ENCODE peak calls at places on chromosomes 5 and 9, in seven cellular contexts. C, N, Z, B, Q, W and V are unnamed samples.

GRCh38 chr5:168681556-168682183 is 102.5 kb upstream of the PANK3 start:
- DNase-seq in C (no peak), N (no peak), Z (peak), B (no peak), Q (no peak), W (no peak), V (no peak)

GRCh38 chr9:135507104-135508035 is 6.9 kb downstream of the MRPS2 start:
- DNase-seq in C (peak), N (no peak), Z (no peak), B (no peak), Q (no peak), W (peak), V (no peak)

GRCh38 chr9:75083188-75083976 is 4.6 kb downstream of the NMRK1 start:
- DNase-seq in C (peak), N (no peak), Z (peak), B (no peak), Q (peak), W (no peak), V (no peak)

GRCh38 chr9:109652971-109653370 is 127.0 kb upstream of the PALM2AKAP2 start:
- DNase-seq in C (no peak), N (no peak), Z (peak), B (no peak), Q (no peak), W (peak), V (no peak)

GRCh38 chr5:93226202-93226735 is 354.8 kb downstream of the NR2F1-AS1 start:
- DNase-seq in C (no peak), N (no peak), Z (no peak), B (no peak), Q (no peak), W (no peak), V (no peak)

GRCh38 chr5:168947212-168947868 is 353.6 kb downstream of the SLIT3 start:
- DNase-seq in C (peak), N (no peak), Z (peak), B (no peak), Q (peak), W (peak), V (peak)

GRCh38 chr5:146993876-146994530 is 115.4 kb upstream of the PPP2R2B start:
- DNase-seq in C (no peak), N (no peak), Z (no peak), B (no peak), Q (no peak), W (no peak), V (no peak)

GRCh38 chr9:88748566-88749238 is 213.7 kb downstream of the NXNL2 start:
- DNase-seq in C (no peak), N (no peak), Z (no peak), B (no peak), Q (no peak), W (no peak), V (no peak)

GRCh38 chr5:73447234-73448071 is 1.1 kb downstream of the FOXD1 start:
- DNase-seq in C (peak), N (no peak), Z (no peak), B (no peak), Q (peak), W (peak), V (no peak)

GRCh38 chr5:65961644-65962043 is 35.3 kb downstream of the ERBIN start:
- DNase-seq in C (peak), N (peak), Z (no peak), B (no peak), Q (no peak), W (no peak), V (no peak)

GRCh38 chr5:143738415-143739401 is 73.3 kb upstream of the HMHB1 start:
- DNase-seq in C (no peak), N (peak), Z (no peak), B (no peak), Q (no peak), W (no peak), V (no peak)

GRCh38 chr9:94950040-94950732 is 223.7 kb downstream of the AOPEP start:
- DNase-seq in C (no peak), N (no peak), Z (no peak), B (no peak), Q (no peak), W (no peak), V (no peak)

GRCh38 chr9:21779397-21779796 is 23.0 kb upstream of the MTAP start:
- DNase-seq in C (no peak), N (no peak), Z (no peak), B (no peak), Q (no peak), W (no peak), V (no peak)

GRCh38 chr9:132609184-132609583 is 26.8 kb downstream of the BARHL1 start:
- DNase-seq in C (no peak), N (no peak), Z (no peak), B (no peak), Q (no peak), W (no peak), V (no peak)

GRCh38 chr5:36494756-36495637 is 111.4 kb upstream of the SLC1A3 start:
- DNase-seq in C (no peak), N (no peak), Z (no peak), B (no peak), Q (no peak), W (no peak), V (no peak)

GRCh38 chr5:113434889-113435288 is at the start of gene TSSK1B:
- DNase-seq in C (no peak), N (no peak), Z (no peak), B (no peak), Q (no peak), W (no peak), V (no peak)

DNA sequence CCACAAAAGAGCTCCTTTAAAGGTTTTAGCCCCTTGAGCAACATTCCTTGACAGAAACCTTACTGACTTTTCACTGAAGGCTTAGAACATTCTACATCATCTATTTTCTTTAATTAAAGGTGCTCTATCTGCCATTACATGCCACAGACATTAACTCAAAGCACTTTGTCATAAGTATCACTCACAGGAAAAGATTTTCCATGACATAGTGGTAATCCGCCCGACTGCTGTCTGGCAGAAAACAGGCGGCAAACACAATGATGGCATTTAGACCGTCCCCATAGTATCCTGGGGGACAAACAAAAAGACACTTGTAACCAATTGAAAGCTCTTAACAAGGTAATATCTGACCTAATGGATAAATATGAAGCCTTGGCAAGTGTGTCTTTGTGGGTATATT is 126.2 kb upstream of the PCA3 start:
- DNase-seq in C (no peak), N (no peak), Z (no peak), B (no peak), Q (no peak), W (no peak), V (no peak)
- TF ChIP-seq SIN3A in C (no peak), N (no peak), Z (no peak), B (no peak), Q (no peak), W (no peak), V (no peak)

GRCh38 chr9:71636143-71636839 is 132.0 kb downstream of the CEMIP2 start:
- DNase-seq in C (no peak), N (no peak), Z (peak), B (no peak), Q (no peak), W (no peak), V (no peak)

GRCh38 chr9:71637926-71638325 is 130.4 kb downstream of the CEMIP2 start:
- DNase-seq in C (no peak), N (no peak), Z (no peak), B (no peak), Q (no peak), W (no peak), V (no peak)

GRCh38 chr9:71642043-71642442 is 126.3 kb downstream of the CEMIP2 start:
- DNase-seq in C (no peak), N (no peak), Z (no peak), B (no peak), Q (no peak), W (no peak), V (no peak)

GRCh38 chr9:71637433-71637832 is 130.9 kb downstream of the CEMIP2 start:
- DNase-seq in C (no peak), N (no peak), Z (no peak), B (no peak), Q (no peak), W (no peak), V (no peak)

GRCh38 chr9:71638627-71639026 is 129.7 kb downstream of the CEMIP2 start:
- DNase-seq in C (peak), N (no peak), Z (no peak), B (no peak), Q (no peak), W (no peak), V (no peak)
- TF ChIP-seq SIN3A in C (no peak), N (no peak), Z (no peak), B (no peak), Q (no peak), W (no peak), V (no peak)

DNA sequence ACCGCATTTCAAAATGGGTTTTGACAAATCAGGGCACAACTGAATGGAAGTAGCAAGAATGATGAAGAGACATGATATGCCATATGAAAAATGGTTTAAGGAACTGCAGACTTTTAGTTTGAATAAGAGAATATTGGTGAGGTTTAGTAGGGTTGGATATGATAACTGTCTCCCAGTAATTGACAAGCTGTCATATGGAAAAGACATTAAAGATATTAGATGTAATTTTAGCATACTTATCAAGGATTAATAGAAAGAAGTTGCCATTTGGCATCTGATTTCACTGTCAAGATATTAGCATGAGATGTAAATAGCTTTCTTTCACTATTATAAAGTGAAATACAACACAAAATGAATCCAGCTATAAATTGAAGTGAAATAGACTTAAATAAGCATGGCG is 169.0 kb upstream of the MPDZ start:
- DNase-seq in C (no peak), N (no peak), Z (no peak), B (no peak), Q (no peak), W (no peak), V (no peak)
- TF ChIP-seq SIN3A in C (no peak), N (no peak), Z (no peak), B (no peak), Q (no peak), W (no peak), V (no peak)

GRCh38 chr9:126388964-126389363 is 62.3 kb downstream of the MVB12B start:
- DNase-seq in C (no peak), N (no peak), Z (no peak), B (no peak), Q (no peak), W (no peak), V (no peak)

GRCh38 chr9:126386814-126387213 is 60.2 kb downstream of the MVB12B start:
- DNase-seq in C (no peak), N (no peak), Z (no peak), B (no peak), Q (no peak), W (no peak), V (no peak)

GRCh38 chr9:126383395-126384104 is 56.9 kb downstream of the MVB12B start:
- DNase-seq in C (no peak), N (no peak), Z (no peak), B (no peak), Q (peak), W (no peak), V (no peak)

GRCh38 chr9:126386088-126386487 is 59.5 kb downstream of the MVB12B start:
- DNase-seq in C (no peak), N (no peak), Z (peak), B (no peak), Q (no peak), W (no peak), V (no peak)

DNA sequence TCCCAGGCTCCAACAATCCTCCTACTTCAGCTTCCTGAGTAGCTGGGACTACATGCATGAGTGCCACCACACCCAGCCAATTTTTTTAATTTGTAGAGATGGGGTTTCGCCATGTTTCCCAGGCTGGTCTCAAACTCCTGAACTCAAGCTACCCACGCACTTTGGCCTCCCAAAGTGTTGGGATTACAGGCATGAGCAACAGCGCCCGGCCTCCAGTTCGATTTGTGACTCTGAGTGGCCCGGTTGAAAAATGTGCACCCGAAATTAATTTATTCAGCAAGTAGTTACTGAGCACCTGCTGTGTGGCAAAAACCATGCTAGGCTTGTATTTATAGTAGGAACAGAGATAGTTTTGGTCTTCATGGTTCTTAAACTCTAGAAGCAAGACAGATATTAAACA is 58.3 kb downstream of the MVB12B start:
- DNase-seq in C (no peak), N (no peak), Z (no peak), B (no peak), Q (peak), W (no peak), V (no peak)
- TF ChIP-seq SIN3A in C (no peak), N (no peak), Z (no peak), B (no peak), Q (no peak), W (no peak), V (no peak)

DNA sequence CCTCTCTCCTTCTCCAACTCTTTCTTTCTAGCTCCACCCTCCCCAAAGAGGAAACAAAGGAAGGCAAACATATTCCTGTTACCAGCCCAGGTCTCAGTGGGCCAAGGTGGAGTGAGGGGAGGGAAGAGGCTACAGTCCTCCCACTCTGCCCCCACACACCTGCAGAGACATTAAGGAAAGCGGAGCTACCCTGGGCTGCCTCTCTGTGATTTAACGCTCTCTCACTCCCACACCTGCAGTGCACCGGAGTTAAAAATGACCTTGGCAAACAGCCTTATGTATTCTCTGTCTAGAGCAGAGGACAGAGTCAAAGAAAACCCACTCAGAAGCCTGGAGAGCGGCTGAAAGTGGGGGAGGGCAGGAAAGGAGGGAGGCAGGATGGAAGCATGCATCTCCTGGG is 32.7 kb downstream of the KCNIP1 start:
- DNase-seq in C (no peak), N (no peak), Z (no peak), B (no peak), Q (no peak), W (no peak), V (no peak)
- TF ChIP-seq SIN3A in C (no peak), N (no peak), Z (no peak), B (no peak), Q (no peak), W (no peak), V (no peak)

GRCh38 chr5:171975877-171976667 is 30.4 kb downstream of the FBXW11 start:
- DNase-seq in C (no peak), N (no peak), Z (no peak), B (no peak), Q (no peak), W (no peak), V (no peak)

GRCh38 chr5:171978016-171978415 is 28.4 kb downstream of the FBXW11 start:
- DNase-seq in C (no peak), N (peak), Z (no peak), B (no peak), Q (no peak), W (no peak), V (no peak)

GRCh38 chr5:171979606-171980005 is 26.8 kb downstream of the FBXW11 start:
- DNase-seq in C (no peak), N (no peak), Z (no peak), B (no peak), Q (no peak), W (no peak), V (no peak)

GRCh38 chr5:171980729-171981128 is 25.7 kb downstream of the FBXW11 start:
- DNase-seq in C (no peak), N (no peak), Z (no peak), B (no peak), Q (no peak), W (no peak), V (no peak)

DNA sequence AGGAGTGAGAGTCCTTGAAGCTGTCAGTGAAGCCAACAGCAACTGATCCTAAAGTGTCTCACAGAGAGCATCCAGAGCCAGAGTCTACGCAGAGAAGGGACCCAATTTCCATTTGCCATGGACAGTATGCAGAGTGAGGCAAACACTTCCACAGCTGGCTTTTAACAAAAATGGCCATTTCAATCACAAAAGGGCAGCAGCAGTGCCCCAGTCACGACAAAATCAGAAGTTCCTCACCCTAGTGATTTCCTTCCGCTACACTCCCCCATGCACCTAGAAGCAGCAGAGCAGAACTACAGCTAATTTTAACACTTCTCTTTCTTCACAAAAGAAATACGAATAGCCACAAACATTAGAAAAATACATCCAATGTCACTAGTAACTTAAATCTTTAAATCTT is 27.9 kb downstream of the FBXW11 start:
- DNase-seq in C (no peak), N (peak), Z (no peak), B (no peak), Q (no peak), W (no peak), V (no peak)
- TF ChIP-seq SIN3A in C (no peak), N (no peak), Z (no peak), B (no peak), Q (peak), W (no peak), V (no peak)

DNA sequence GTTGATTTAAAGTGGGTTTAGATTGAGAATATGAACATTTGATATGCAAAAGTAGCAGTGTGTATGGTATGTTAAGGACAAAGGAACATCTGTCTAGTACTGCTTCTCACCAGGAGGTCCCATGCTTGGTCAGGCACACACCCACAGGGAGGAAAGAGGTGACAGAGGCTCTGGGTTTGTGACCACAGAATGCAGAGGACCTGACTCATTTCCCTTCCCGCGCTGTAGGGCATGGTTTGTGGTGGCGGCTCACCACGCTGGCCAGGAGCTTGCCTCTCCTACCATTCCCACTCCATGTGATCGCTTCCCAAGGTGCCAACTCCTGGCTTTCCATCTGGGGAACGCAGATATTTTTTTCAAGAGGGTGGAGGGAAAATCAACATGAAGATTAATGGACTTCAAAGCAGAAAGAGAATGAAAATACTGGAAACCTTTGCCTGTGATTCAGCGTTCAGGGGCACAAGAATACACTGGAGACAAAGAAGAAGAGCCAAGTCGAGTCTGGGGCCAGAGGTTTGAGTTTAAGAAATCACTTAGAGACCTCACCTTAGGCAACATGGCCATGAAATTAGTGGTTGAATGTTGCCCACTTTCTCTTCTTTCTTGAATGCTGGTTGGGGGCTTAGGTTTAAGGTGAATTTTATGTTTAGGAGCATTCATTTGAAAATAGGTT is 477.8 kb downstream of the CCDC171 start:
- DNase-seq in C (no peak), N (peak), Z (no peak), B (peak), Q (no peak), W (no peak), V (peak)
- TF ChIP-seq SIN3A in C (no peak), N (no peak), Z (no peak), B (peak), Q (no peak), W (no peak), V (no peak)

GRCh38 chr9:110815361-110815760 is 146.8 kb downstream of the MUSK start:
- DNase-seq in C (no peak), N (no peak), Z (no peak), B (no peak), Q (no peak), W (no peak), V (no peak)
- TF ChIP-seq SIN3A in C (no peak), N (no peak), Z (no peak), B (no peak), Q (no peak), W (no peak), V (no peak)

DNA sequence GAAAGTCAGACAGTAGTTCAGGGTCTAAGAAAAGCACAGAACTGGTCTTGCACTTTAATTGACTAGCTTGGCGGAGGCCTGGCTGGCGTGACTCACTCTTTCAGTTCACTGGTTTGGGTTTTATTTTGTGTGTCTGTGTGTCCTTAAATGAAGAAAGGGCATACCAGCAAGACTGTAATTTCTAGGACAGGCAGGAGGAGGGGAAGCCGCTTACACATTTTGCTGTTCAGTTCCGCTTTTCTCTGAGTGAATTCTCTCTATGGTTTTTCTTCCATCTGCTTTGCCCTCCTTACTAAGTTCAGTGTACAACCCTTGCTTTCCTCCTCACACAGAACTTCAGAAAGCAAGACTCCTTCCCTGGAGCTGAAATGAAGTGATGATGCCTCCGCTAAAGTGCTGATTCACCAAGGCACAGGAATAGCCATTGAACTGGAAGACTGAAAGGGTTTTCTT is 150.8 kb downstream of the MEF2C start:
- DNase-seq in C (no peak), N (peak), Z (no peak), B (no peak), Q (no peak), W (no peak), V (no peak)
- TF ChIP-seq SIN3A in C (no peak), N (no peak), Z (no peak), B (no peak), Q (no peak), W (no peak), V (no peak)

DNA sequence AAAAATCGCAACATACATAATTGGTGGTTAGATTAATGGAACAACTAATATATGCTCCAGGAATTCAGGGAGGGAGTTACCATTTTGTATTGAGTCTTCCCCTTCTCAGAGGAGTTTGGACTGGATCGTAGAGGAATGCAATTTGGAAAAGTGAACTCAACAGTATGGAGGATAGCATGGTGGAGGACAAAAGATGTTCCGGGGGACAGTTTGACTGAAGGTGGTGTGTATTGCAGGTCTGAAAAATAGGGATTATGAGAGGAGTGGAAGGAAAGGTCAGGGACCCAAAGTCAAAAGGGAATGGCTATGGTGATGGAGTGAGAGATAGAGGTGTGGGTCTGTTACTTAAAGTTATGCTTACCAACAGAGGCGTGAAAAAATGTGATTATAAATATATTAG is 1.5 kb downstream of the DNAJC21 start:
- DNase-seq in C (no peak), N (no peak), Z (no peak), B (no peak), Q (no peak), W (no peak), V (no peak)
- TF ChIP-seq SIN3A in C (no peak), N (no peak), Z (no peak), B (no peak), Q (no peak), W (no peak), V (no peak)